ENCODE peak calls at places on chromosomes 11 and 22, in six cellular contexts. M is T-helper 2 cell, O is EH, K is neural progenitor cell, X is heart right ventricle, I is left cardiac atrium. C is an unnamed sample.

GRCh38 chr11:110606415-110606814 is 105.8 kb downstream of the ARHGAP20 start:
- DNase-seq in K (peak), X (no peak), I (no peak), O (no peak), M (no peak), C (no peak)

GRCh38 chr11:3148990-3149851 is 15.9 kb downstream of the OSBPL5 start:
- DNase-seq in X (no peak), I (no peak), M (no peak), O (no peak), K (no peak), C (no peak)

GRCh38 chr11:57491371-57492061 is 24.0 kb downstream of the SLC43A1 start:
- DNase-seq in M (peak), I (no peak), O (peak), X (peak), K (peak), C (peak)

GRCh38 chr22:50210378-50211139 is 9.7 kb downstream of the SELENOO start:
- DNase-seq in K (no peak), O (no peak), M (no peak), I (no peak), X (no peak), C (no peak)

GRCh38 chr22:38504731-38505594 is 1.1 kb downstream of the DDX17 start:
- DNase-seq in K (peak), M (peak), X (peak), O (peak), I (peak), C (peak)

GRCh38 chr22:50498322-50498861 is 9.1 kb downstream of the LMF2 start:
- DNase-seq in X (no peak), M (peak), O (peak), I (peak), K (peak), C (no peak)

GRCh38 chr11:45313211-45313865 is 27.2 kb upstream of the SYT13 start:
- DNase-seq in K (no peak), O (no peak), X (no peak), M (no peak), I (no peak), C (no peak)

GRCh38 chr11:96309001-96309642 is 33.9 kb downstream of the MAML2 start:
- DNase-seq in X (no peak), K (peak), I (no peak), O (peak), M (no peak), C (no peak)

GRCh38 chr22:46735747-46736608 is 2.1 kb downstream of the CERK start:
- DNase-seq in M (no peak), K (peak), X (no peak), O (peak), I (no peak), C (no peak)

GRCh38 chr11:57406337-57406904 is 16.0 kb upstream of the PRG2 start:
- DNase-seq in O (no peak), X (peak), M (no peak), I (peak), K (no peak), C (peak)

GRCh38 chr11:13445588-13445987 is 17.4 kb downstream of the BTBD10 start:
- DNase-seq in X (no peak), M (no peak), I (no peak), K (no peak), O (no peak), C (no peak)

GRCh38 chr11:120807414-120808150 is 216.3 kb upstream of the TBCEL start:
- DNase-seq in O (peak), M (no peak), X (no peak), K (no peak), I (no peak), C (no peak)

GRCh38 chr22:29055192-29055830 is 6.3 kb downstream of the C22orf31 start:
- DNase-seq in K (peak), O (no peak), X (no peak), I (no peak), M (no peak), C (no peak)

GRCh38 chr11:15965562-15966250 is 390.6 kb downstream of the SOX6 start:
- DNase-seq in O (no peak), I (no peak), M (no peak), X (no peak), K (no peak), C (no peak)

GRCh38 chr11:115257286-115258077 is 246.7 kb downstream of the CADM1 start:
- DNase-seq in M (no peak), X (no peak), I (no peak), K (no peak), O (no peak), C (no peak)

GRCh38 chr11:111194789-111195188 is 50.7 kb upstream of the POU2AF2 start:
- DNase-seq in O (no peak), X (no peak), K (peak), I (no peak), M (no peak), C (no peak)

GRCh38 chr11:127651888-127652221 is 651.3 kb upstream of the KIRREL3 start:
- DNase-seq in I (no peak), M (no peak), K (no peak), O (peak), X (no peak), C (no peak)

GRCh38 chr11:46369458-46370152 is 11.9 kb upstream of the MDK start:
- DNase-seq in I (peak), X (peak), O (peak), M (peak), K (peak), C (no peak)

GRCh38 chr11:568306-569259 is 7.7 kb upstream of the PHRF1 start:
- DNase-seq in X (peak), O (peak), K (peak), M (peak), I (peak), C (peak)

GRCh38 chr11:120985718-120986569 is 38.0 kb upstream of the TBCEL start:
- DNase-seq in X (peak), M (peak), K (peak), I (peak), O (peak), C (peak)

GRCh38 chr11:16945671-16946469 is 68.3 kb downstream of the PLEKHA7 start:
- DNase-seq in I (peak), K (peak), X (peak), O (peak), M (no peak), C (peak)

GRCh38 chr22:46815896-46816721 is 53.7 kb downstream of the TBC1D22A start:
- DNase-seq in X (no peak), I (no peak), K (no peak), O (peak), M (no peak), C (no peak)

GRCh38 chr22:50061824-50062355 is 3.8 kb upstream of the TTLL8 start:
- DNase-seq in I (no peak), K (no peak), M (no peak), O (no peak), X (no peak), C (no peak)

GRCh38 chr11:124676386-124676785 is 2.7 kb downstream of the SPA17 start:
- DNase-seq in I (peak), X (no peak), M (no peak), K (no peak), O (peak), C (no peak)

GRCh38 chr22:27372969-27373670 is 428.4 kb downstream of the MN1 start:
- DNase-seq in K (peak), X (no peak), O (no peak), I (peak), M (no peak), C (no peak)

GRCh38 chr11:75582935-75583709 is 21.1 kb downstream of the SERPINH1 start:
- DNase-seq in I (peak), X (peak), K (peak), O (peak), M (no peak), C (peak)

GRCh38 chr11:119318240-119319135 is 1.6 kb upstream of the MCAM start:
- DNase-seq in M (no peak), X (no peak), I (peak), K (peak), O (peak), C (no peak)

C was measured in left ventricle myocardium inferior.